ENCODE peak calls at places on chromosomes 16 and 17, in five cellular contexts. One of them, this sample, is unnamed.

GRCh38 chr17:62802531-62803205 is 5.4 kb downstream of the MARCHF10 start:
- DNase-seq in aorta: no peak
- DNase-seq in GM23248: no peak
- DNase-seq in amniotic stem cell: no peak
- DNase-seq in midbrain: no peak
- DNase-seq in this sample: no peak

GRCh38 chr16:54106078-54106477 is 180.5 kb downstream of the IRX3 start:
- DNase-seq in amniotic stem cell: no peak
- DNase-seq in midbrain: no peak
- DNase-seq in GM23248: no peak
- DNase-seq in aorta: no peak
- DNase-seq in this sample: no peak

GRCh38 chr16:89471225-89471624 is 19.1 kb downstream of the ANKRD11 start:
- DNase-seq in midbrain: no peak
- DNase-seq in GM23248: peak; percentile 82
- DNase-seq in amniotic stem cell: no peak
- DNase-seq in aorta: no peak
- DNase-seq in this sample: peak; percentile 75

GRCh38 chr17:60743812-60744211 is 66.2 kb downstream of the BCAS3 start:
- DNase-seq in midbrain: peak; percentile 71
- DNase-seq in amniotic stem cell: no peak
- DNase-seq in GM23248: peak; percentile 57
- DNase-seq in aorta: no peak
- DNase-seq in this sample: peak; percentile 53

GRCh38 chr16:4414187-4414909 is 2.0 kb downstream of the CORO7 start:
- DNase-seq in amniotic stem cell: no peak
- DNase-seq in midbrain: no peak
- DNase-seq in aorta: no peak
- DNase-seq in GM23248: no peak
- DNase-seq in this sample: peak; percentile 47

GRCh38 chr17:80859004-80859941 is 132.4 kb upstream of the CHMP6 start:
- DNase-seq in aorta: peak; percentile 94
- DNase-seq in midbrain: peak; percentile 56
- DNase-seq in amniotic stem cell: peak; percentile 73
- DNase-seq in GM23248: peak; percentile 92
- DNase-seq in this sample: peak; percentile 77

GRCh38 chr16:21982108-21982507 is 18.8 kb downstream of the PDZD9 start:
- DNase-seq in aorta: no peak
- DNase-seq in midbrain: no peak
- DNase-seq in amniotic stem cell: no peak
- DNase-seq in GM23248: no peak
- DNase-seq in this sample: no peak

GRCh38 chr16:69563605-69564580 is 1.9 kb upstream of the NFAT5 start:
- DNase-seq in midbrain: peak; percentile 20
- DNase-seq in aorta: no peak
- DNase-seq in GM23248: peak; percentile 40
- DNase-seq in amniotic stem cell: no peak
- DNase-seq in this sample: peak; percentile 84

GRCh38 chr17:8826808-8827435 is 27.8 kb upstream of the MFSD6L start:
- DNase-seq in midbrain: no peak
- DNase-seq in GM23248: no peak
- DNase-seq in amniotic stem cell: no peak
- DNase-seq in aorta: no peak
- DNase-seq in this sample: no peak

GRCh38 chr17:77308768-77309726 is 168.3 kb downstream of the SEC14L1 start:
- DNase-seq in midbrain: no peak
- DNase-seq in aorta: no peak
- DNase-seq in GM23248: peak; percentile 97
- DNase-seq in amniotic stem cell: no peak
- DNase-seq in this sample: no peak

GRCh38 chr17:76383645-76384221 is 676 bp upstream of the SPHK1 start:
- DNase-seq in aorta: peak; percentile 90
- DNase-seq in GM23248: peak; percentile 84
- DNase-seq in amniotic stem cell: no peak
- DNase-seq in midbrain: no peak
- DNase-seq in this sample: no peak

GRCh38 chr17:74326506-74326905 is 480 bp downstream of the KIF19 start:
- DNase-seq in midbrain: no peak
- DNase-seq in aorta: no peak
- DNase-seq in amniotic stem cell: no peak
- DNase-seq in GM23248: no peak
- DNase-seq in this sample: no peak

GRCh38 chr16:58582971-58583765 is 46.5 kb downstream of the CNOT1 start:
- DNase-seq in GM23248: no peak
- DNase-seq in aorta: no peak
- DNase-seq in amniotic stem cell: no peak
- DNase-seq in midbrain: no peak
- DNase-seq in this sample: no peak

GRCh38 chr17:282000-282911 is 70.4 kb downstream of the RPH3AL start:
- DNase-seq in GM23248: no peak
- DNase-seq in aorta: peak; percentile 50
- DNase-seq in amniotic stem cell: no peak
- DNase-seq in midbrain: no peak
- DNase-seq in this sample: no peak

GRCh38 chr17:11948791-11949190 is 48.5 kb downstream of the ZNF18 start:
- DNase-seq in amniotic stem cell: peak; percentile 65
- DNase-seq in aorta: no peak
- DNase-seq in GM23248: peak; percentile 90
- DNase-seq in midbrain: no peak
- DNase-seq in this sample: peak; percentile 88

GRCh38 chr17:59751955-59752413 is 44.5 kb downstream of the VMP1 start:
- DNase-seq in midbrain: no peak
- DNase-seq in aorta: no peak
- DNase-seq in GM23248: peak; percentile 9
- DNase-seq in amniotic stem cell: no peak
- DNase-seq in this sample: no peak

GRCh38 chr17:81536299-81537290 is 8.4 kb downstream of the FSCN2 start:
- DNase-seq in midbrain: no peak
- DNase-seq in amniotic stem cell: no peak
- DNase-seq in aorta: no peak
- DNase-seq in GM23248: peak; percentile 47
- DNase-seq in this sample: no peak

GRCh38 chr16:85954927-85955539 is 56.1 kb downstream of the IRF8 start:
- DNase-seq in GM23248: no peak
- DNase-seq in amniotic stem cell: no peak
- DNase-seq in aorta: no peak
- DNase-seq in midbrain: no peak
- DNase-seq in this sample: no peak

GRCh38 chr17:55413825-55414489 is 7.7 kb downstream of the MMD start:
- DNase-seq in midbrain: no peak
- DNase-seq in amniotic stem cell: no peak
- DNase-seq in GM23248: no peak
- DNase-seq in aorta: no peak
- DNase-seq in this sample: no peak

GRCh38 chr16:11459722-11460121 is 114.5 kb downstream of the RMI2 start:
- DNase-seq in GM23248: no peak
- DNase-seq in amniotic stem cell: no peak
- DNase-seq in midbrain: no peak
- DNase-seq in aorta: no peak
- DNase-seq in this sample: no peak

GRCh38 chr16:82980810-82981209 is 354.0 kb downstream of the CDH13 start:
- DNase-seq in aorta: no peak
- DNase-seq in midbrain: no peak
- DNase-seq in GM23248: no peak
- DNase-seq in amniotic stem cell: no peak
- DNase-seq in this sample: no peak

GRCh38 chr17:18226284-18226945 is 980 bp downstream of the LLGL1 start:
- DNase-seq in aorta: peak; percentile 74
- DNase-seq in amniotic stem cell: no peak
- DNase-seq in midbrain: no peak
- DNase-seq in GM23248: peak; percentile 49
- DNase-seq in this sample: no peak

GRCh38 chr17:2101448-2102257 is 46.8 kb downstream of the HIC1 start:
- DNase-seq in aorta: no peak
- DNase-seq in GM23248: no peak
- DNase-seq in amniotic stem cell: no peak
- DNase-seq in midbrain: no peak
- DNase-seq in this sample: peak; percentile 96

GRCh38 chr16:20734782-20735181 is 6.8 kb downstream of the THUMPD1 start:
- DNase-seq in midbrain: no peak
- DNase-seq in amniotic stem cell: no peak
- DNase-seq in GM23248: no peak
- DNase-seq in aorta: no peak
- DNase-seq in this sample: no peak

GRCh38 chr17:31394544-31394943 is 3.1 kb downstream of the RAB11FIP4 start:
- DNase-seq in amniotic stem cell: peak; percentile 14
- DNase-seq in GM23248: peak; percentile 77
- DNase-seq in midbrain: peak; percentile 69
- DNase-seq in aorta: peak; percentile 84
- DNase-seq in this sample: peak; percentile 45

GRCh38 chr17:50604470-50604869 is 30.2 kb upstream of the ABCC3 start:
- DNase-seq in GM23248: peak; percentile 39
- DNase-seq in aorta: peak; percentile 83
- DNase-seq in amniotic stem cell: no peak
- DNase-seq in midbrain: no peak
- DNase-seq in this sample: no peak

GRCh38 chr17:19738073-19738449 is 10.0 kb downstream of the ALDH3A1 start:
- DNase-seq in amniotic stem cell: no peak
- DNase-seq in GM23248: no peak
- DNase-seq in aorta: no peak
- DNase-seq in midbrain: no peak
- DNase-seq in this sample: no peak

GRCh38 chr17:39541652-39542051 is 66.1 kb downstream of the NEUROD2 start:
- DNase-seq in GM23248: no peak
- DNase-seq in aorta: no peak
- DNase-seq in amniotic stem cell: no peak
- DNase-seq in midbrain: no peak
- DNase-seq in this sample: peak; percentile 13

GRCh38 chr16:54287018-54287757 is 601 bp upstream of the IRX3 start:
- DNase-seq in amniotic stem cell: no peak
- DNase-seq in GM23248: no peak
- DNase-seq in aorta: no peak
- DNase-seq in midbrain: no peak
- DNase-seq in this sample: no peak

GRCh38 chr17:74892974-74893911 is at the start of gene FADS6:
- DNase-seq in GM23248: peak; percentile 4
- DNase-seq in amniotic stem cell: no peak
- DNase-seq in midbrain: no peak
- DNase-seq in aorta: no peak
- DNase-seq in this sample: no peak

GRCh38 chr17:12924614-12925013 is 93.2 kb downstream of the ELAC2 start:
- DNase-seq in amniotic stem cell: no peak
- DNase-seq in midbrain: no peak
- DNase-seq in aorta: no peak
- DNase-seq in GM23248: no peak
- DNase-seq in this sample: no peak

GRCh38 chr16:50259334-50260205 is 6.8 kb upstream of the ADCY7 start:
- DNase-seq in GM23248: peak; percentile 74
- DNase-seq in midbrain: peak; percentile 34
- DNase-seq in aorta: peak; percentile 77
- DNase-seq in amniotic stem cell: no peak
- DNase-seq in this sample: no peak

GRCh38 chr17:56305017-56305416 is 151.7 kb downstream of the ANKFN1 start:
- DNase-seq in amniotic stem cell: no peak
- DNase-seq in midbrain: no peak
- DNase-seq in aorta: no peak
- DNase-seq in GM23248: no peak
- DNase-seq in this sample: no peak

GRCh38 chr16:71746442-71747046 is 22.0 kb upstream of the PHLPP2 start:
- DNase-seq in amniotic stem cell: no peak
- DNase-seq in midbrain: peak; percentile 53
- DNase-seq in GM23248: peak; percentile 67
- DNase-seq in aorta: no peak
- DNase-seq in this sample: peak; percentile 44

GRCh38 chr17:58019039-58019438 is 12.0 kb upstream of the SRSF1 start:
- DNase-seq in midbrain: no peak
- DNase-seq in amniotic stem cell: no peak
- DNase-seq in aorta: no peak
- DNase-seq in GM23248: no peak
- DNase-seq in this sample: no peak

GRCh38 chr17:17780941-17781590 is 55.7 kb downstream of the SREBF1 start:
- DNase-seq in midbrain: peak; percentile 60
- DNase-seq in GM23248: no peak
- DNase-seq in aorta: no peak
- DNase-seq in amniotic stem cell: no peak
- DNase-seq in this sample: peak; percentile 50

GRCh38 chr17:69434164-69434579 is 19.7 kb downstream of the MAP2K6 start:
- DNase-seq in aorta: no peak
- DNase-seq in amniotic stem cell: no peak
- DNase-seq in midbrain: peak; percentile 47
- DNase-seq in GM23248: no peak
- DNase-seq in this sample: peak; percentile 88